ENCODE peak calls at places on chromosomes 6 and 20, in four cellular contexts. L is HL-60, J is K562, Q is GM12878. Z is an unnamed sample.

GRCh38 chr20:19633985-19634384 is 124.1 kb upstream of the RIN2 start:
- DNase-seq in L (no peak), J (no peak), Q (no peak), Z (no peak)

GRCh38 chr20:16518068-16518783 is 55.0 kb downstream of the KIF16B start:
- DNase-seq in L (no peak), J (peak; percentile 47), Q (no peak), Z (peak; percentile 27)

GRCh38 chr6:20707166-20707485 is 172.9 kb downstream of the CDKAL1 start:
- DNase-seq in L (no peak), J (no peak), Q (no peak), Z (no peak)

GRCh38 chr20:57553376-57554018 is 7.4 kb upstream of the PCK1 start:
- DNase-seq in L (no peak), J (no peak), Q (no peak), Z (no peak)

GRCh38 chr6:138428943-138429616 is 25.1 kb downstream of the HEBP2 start:
- DNase-seq in L (no peak), J (peak; percentile 46), Q (no peak), Z (peak; percentile 34)

GRCh38 chr6:152720964-152721363 is 23.3 kb downstream of the MYCT1 start:
- DNase-seq in L (no peak), J (no peak), Q (no peak), Z (no peak)

GRCh38 chr6:100269189-100269588 is 195.5 kb downstream of the SIM1 start:
- DNase-seq in L (no peak), J (no peak), Q (no peak), Z (no peak)

GRCh38 chr6:747006-747405 is 54.1 kb upstream of the EXOC2 start:
- DNase-seq in L (no peak), J (no peak), Q (no peak), Z (no peak)

GRCh38 chr6:136014454-136015421 is 163.2 kb downstream of the PDE7B start:
- DNase-seq in L (no peak), J (no peak), Q (no peak), Z (no peak)

GRCh38 chr20:2368621-2369020 is 12.1 kb upstream of the TGM6 start:
- DNase-seq in L (no peak), J (no peak), Q (no peak), Z (no peak)

GRCh38 chr20:11459090-11459877 is 458.4 kb upstream of the BTBD3 start:
- DNase-seq in L (no peak), J (no peak), Q (no peak), Z (no peak)

DNA sequence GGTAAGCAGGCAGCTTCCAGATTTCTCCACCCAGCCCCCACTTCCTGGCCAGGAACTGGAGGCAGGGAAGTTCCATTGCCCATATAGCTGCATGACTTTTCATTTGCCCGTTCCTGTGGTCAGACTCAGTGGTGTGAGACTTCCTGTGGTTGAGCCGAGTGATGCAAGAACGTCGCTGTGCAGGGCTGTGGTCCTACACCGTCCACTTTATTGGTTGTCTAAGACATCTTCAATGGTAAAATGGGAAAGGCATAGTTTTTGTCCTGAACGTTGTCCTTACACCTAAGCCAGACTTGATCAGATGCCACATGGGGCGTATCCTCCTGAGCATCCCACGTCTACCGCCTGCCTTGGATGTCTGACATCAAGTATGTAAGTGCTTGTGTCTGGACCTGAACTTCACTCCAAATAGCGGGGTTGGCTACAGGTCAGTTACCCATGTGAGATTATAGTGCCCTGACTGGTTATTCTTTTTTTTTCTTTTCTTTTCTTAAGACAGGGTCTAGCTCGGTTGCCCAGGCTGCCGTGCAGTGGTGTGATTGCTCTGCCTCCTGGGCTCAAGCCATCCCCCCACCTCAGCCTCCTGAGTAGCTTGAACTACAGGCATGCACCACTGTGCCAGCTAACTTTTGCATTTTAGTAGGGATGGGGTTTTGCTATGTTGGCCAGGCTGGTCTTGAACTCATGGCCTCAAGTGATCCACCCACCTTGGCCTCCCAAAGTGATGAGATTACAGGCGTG is 25.9 kb upstream of the GTSF1L start:
- DNase-seq in L (peak; percentile 99), J (no peak), Q (peak; percentile 95), Z (no peak)
- TF ChIP-seq SPI1 in L (peak; percentile 75), J (no peak), Q (peak; percentile 60), Z (peak; percentile 69)

GRCh38 chr20:36399969-36400545 is 93.9 kb downstream of the DLGAP4 start:
- DNase-seq in L (no peak), J (no peak), Q (no peak), Z (no peak)

GRCh38 chr20:36401336-36401735 is 95.2 kb downstream of the DLGAP4 start:
- DNase-seq in L (no peak), J (no peak), Q (no peak), Z (no peak)

GRCh38 chr20:36400901-36401300 is 94.8 kb downstream of the DLGAP4 start:
- DNase-seq in L (no peak), J (no peak), Q (no peak), Z (no peak)

GRCh38 chr20:36398515-36398914 is 92.4 kb downstream of the DLGAP4 start:
- DNase-seq in L (no peak), J (no peak), Q (no peak), Z (no peak)

DNA sequence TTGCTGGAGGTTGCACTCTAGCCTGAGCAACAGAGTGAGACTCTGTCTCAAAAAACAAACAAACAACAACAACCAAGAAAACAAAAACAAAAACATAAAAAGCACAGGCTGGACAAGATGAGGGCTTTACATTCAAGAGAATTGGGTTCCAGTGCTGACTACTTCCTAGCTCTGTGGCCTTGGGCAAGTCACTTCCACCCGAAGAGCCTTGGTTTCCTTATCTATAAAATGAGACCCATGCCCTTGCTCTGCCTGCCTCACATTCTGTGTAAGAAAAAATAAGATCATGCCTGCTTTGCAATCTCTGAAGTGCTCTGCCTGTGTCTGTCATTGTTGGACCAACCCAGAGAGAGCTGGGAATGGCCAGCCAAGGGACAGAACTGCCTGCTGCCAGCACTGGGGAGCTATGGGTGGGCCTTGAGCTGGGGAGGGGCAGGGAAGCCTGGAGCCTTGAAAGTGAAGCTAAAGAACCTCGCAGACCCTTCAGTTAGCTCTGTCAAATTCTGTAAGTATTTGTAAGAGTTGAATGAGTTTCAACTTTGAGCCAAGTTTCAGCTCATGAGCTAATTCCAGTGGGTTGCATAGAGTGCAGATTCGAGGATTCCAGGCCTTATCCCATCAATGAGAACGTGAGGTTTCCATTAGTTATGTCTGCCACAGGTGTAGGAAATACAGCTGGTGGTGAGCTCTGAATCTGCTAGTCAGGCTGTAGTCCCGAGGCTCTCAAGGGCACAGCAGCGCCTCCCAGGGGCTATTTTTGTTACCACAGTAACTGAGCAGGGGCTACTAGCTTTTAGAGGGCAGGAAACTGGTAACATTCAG is 93.2 kb downstream of the DLGAP4 start:
- DNase-seq in L (no peak), J (peak; percentile 79), Q (no peak), Z (peak; percentile 63)
- TF ChIP-seq SPI1 in L (no peak), J (no peak), Q (no peak), Z (no peak)

GRCh38 chr6:154017786-154018185 is 21.3 kb upstream of the OPRM1 start:
- DNase-seq in L (no peak), J (no peak), Q (no peak), Z (no peak)

DNA sequence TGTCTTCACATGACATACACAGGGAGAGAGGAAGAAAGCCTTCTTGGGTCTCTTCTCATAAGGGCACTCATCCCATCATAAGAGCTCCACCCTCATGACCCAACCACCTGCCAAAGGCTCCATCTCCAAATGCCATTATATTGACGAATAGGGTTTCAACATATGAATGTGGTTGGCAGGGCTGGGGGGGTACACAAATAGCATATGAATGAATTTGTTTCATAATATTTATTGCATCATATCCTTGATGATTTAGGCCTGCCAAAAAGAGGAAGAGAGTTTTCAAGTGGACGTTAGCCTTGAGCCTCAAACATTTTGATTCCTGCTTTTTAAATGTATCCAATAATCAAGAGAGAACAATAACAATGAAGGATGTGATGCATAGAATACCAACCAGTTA is 26.2 kb upstream of the OPRM1 start:
- DNase-seq in L (peak; percentile 80), J (no peak), Q (no peak), Z (no peak)
- TF ChIP-seq SPI1 in L (peak; percentile 92), J (no peak), Q (no peak), Z (no peak)

GRCh38 chr20:6162239-6162638 is 39.4 kb upstream of the FERMT1 start:
- DNase-seq in L (no peak), J (no peak), Q (no peak), Z (no peak)
- TF ChIP-seq SPI1 in L (no peak), J (no peak), Q (no peak), Z (no peak)

DNA sequence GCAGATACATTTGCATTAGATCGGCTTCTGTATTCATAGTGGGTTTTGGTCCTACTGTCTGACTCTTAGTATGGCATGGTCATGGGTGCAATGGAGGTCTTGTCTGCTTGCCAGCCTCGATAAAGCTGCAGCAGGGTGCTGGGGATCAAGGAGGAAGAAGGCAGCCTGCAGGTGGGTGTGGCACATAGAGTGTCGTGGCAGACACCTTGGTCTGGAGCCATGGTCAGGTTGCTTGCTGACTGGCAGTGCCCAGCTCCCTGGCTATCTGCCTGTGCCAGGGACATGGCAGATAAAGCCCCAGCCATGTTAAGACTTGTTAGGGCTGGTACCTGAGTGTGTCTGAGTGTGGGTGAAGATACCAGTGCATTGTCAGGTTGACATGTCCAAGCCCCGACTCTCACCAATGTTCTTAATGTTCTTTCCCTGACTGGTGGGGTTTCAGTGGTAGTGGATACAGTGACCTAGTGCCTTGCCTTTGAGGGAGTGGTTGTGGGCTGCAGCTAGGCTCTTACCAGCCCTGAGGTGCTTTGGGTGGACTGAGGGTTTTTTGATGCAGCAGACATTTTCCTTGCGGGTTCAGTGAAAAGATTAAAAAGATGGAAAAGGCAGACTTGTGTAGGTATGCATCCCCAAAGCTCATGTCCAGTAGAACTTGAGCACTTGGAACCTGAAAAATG is 1.8 kb downstream of the FAM83D start:
- DNase-seq in L (no peak), J (no peak), Q (no peak), Z (no peak)
- TF ChIP-seq SPI1 in L (no peak), J (no peak), Q (no peak), Z (no peak)

GRCh38 chr20:46765506-46765905 is 56.1 kb downstream of the SLC2A10 start:
- DNase-seq in L (no peak), J (no peak), Q (no peak), Z (no peak)

GRCh38 chr20:46770330-46771194 is 61.1 kb downstream of the SLC2A10 start:
- DNase-seq in L (no peak), J (no peak), Q (no peak), Z (no peak)

GRCh38 chr20:46771195-46771588 is 61.7 kb downstream of the SLC2A10 start:
- DNase-seq in L (no peak), J (no peak), Q (no peak), Z (no peak)

GRCh38 chr20:46764068-46764467 is 54.6 kb downstream of the SLC2A10 start:
- DNase-seq in L (no peak), J (no peak), Q (no peak), Z (no peak)

DNA sequence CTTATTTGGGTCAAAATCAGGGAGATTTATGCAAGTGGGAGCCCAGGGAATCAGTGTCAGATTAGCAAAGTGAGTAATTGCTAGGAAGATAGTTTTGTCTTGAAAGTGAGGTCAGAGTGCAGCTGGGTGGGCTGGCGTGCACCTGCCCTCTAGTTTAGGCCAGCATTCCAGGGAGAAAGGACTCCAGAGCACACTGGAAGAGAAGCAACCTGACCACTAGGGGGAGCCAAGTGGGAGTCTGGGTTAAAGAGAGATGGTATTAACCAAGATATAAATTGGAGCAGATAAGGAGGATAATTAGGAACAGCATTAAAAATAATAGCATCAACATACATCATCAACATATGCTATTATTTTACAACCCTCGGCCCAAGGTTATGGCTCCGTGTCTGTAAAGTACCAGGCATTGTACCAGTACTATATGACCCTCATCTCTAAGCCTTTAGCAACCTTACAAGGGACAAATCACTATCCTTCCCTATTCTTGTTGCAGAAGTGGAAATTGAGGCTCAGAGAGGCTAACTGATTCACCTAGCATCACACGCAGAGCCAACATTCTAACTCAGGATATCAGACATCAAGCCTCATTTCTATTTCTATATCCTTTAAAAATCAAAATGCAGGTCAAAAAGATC is 57.8 kb downstream of the SLC2A10 start:
- DNase-seq in L (no peak), J (peak; percentile 54), Q (no peak), Z (no peak)
- TF ChIP-seq SPI1 in L (no peak), J (no peak), Q (no peak), Z (no peak)